ENCODE peak calls at places on chromosomes 16 and 17, in seven cellular contexts. One of them, this sample, is unnamed.

GRCh38 chr17:43720311-43721060 is 38.1 kb downstream of the SOST start:
- DNase-seq in neural crest cell: peak
- DNase-seq in fibroblast of mammary gland: peak
- DNase-seq in Calu3: peak
- DNase-seq in stomach: peak
- DNase-seq in CD8-positive, alpha-beta memory T cell: peak
- DNase-seq in spleen: peak
- DNase-seq in this sample: peak

GRCh38 chr17:77497578-77497934 is 356.8 kb downstream of the SEC14L1 start:
- DNase-seq in CD8-positive, alpha-beta memory T cell: no peak
- DNase-seq in Calu3: no peak
- DNase-seq in neural crest cell: no peak
- DNase-seq in spleen: peak
- DNase-seq in stomach: no peak
- DNase-seq in fibroblast of mammary gland: no peak
- DNase-seq in this sample: no peak

GRCh38 chr16:11762431-11762830 is 19.8 kb upstream of the TXNDC11 start:
- DNase-seq in spleen: no peak
- DNase-seq in neural crest cell: no peak
- DNase-seq in stomach: no peak
- DNase-seq in fibroblast of mammary gland: no peak
- DNase-seq in Calu3: no peak
- DNase-seq in CD8-positive, alpha-beta memory T cell: no peak
- DNase-seq in this sample: no peak

GRCh38 chr17:28494445-28495188 is 11.5 kb upstream of the FOXN1 start:
- DNase-seq in neural crest cell: peak
- DNase-seq in Calu3: peak
- DNase-seq in fibroblast of mammary gland: peak
- DNase-seq in spleen: peak
- DNase-seq in CD8-positive, alpha-beta memory T cell: peak
- DNase-seq in stomach: peak
- DNase-seq in this sample: peak

GRCh38 chr16:3023415-3023668 is 400 bp downstream of the HCFC1R1 start:
- DNase-seq in fibroblast of mammary gland: peak
- DNase-seq in CD8-positive, alpha-beta memory T cell: peak
- DNase-seq in spleen: no peak
- DNase-seq in stomach: no peak
- DNase-seq in neural crest cell: no peak
- DNase-seq in Calu3: peak
- DNase-seq in this sample: no peak

GRCh38 chr17:50881182-50881581 is 15.0 kb upstream of the TOB1 start:
- DNase-seq in fibroblast of mammary gland: no peak
- DNase-seq in neural crest cell: no peak
- DNase-seq in stomach: no peak
- DNase-seq in Calu3: no peak
- DNase-seq in CD8-positive, alpha-beta memory T cell: no peak
- DNase-seq in spleen: no peak
- DNase-seq in this sample: no peak

GRCh38 chr17:66437466-66438026 is 135.1 kb downstream of the PRKCA start:
- DNase-seq in fibroblast of mammary gland: no peak
- DNase-seq in neural crest cell: no peak
- DNase-seq in CD8-positive, alpha-beta memory T cell: no peak
- DNase-seq in stomach: no peak
- DNase-seq in spleen: no peak
- DNase-seq in Calu3: no peak
- DNase-seq in this sample: no peak

GRCh38 chr17:66481259-66481658 is 178.8 kb downstream of the PRKCA start:
- DNase-seq in CD8-positive, alpha-beta memory T cell: no peak
- DNase-seq in Calu3: no peak
- DNase-seq in neural crest cell: no peak
- DNase-seq in stomach: no peak
- DNase-seq in fibroblast of mammary gland: no peak
- DNase-seq in spleen: no peak
- DNase-seq in this sample: no peak

GRCh38 chr16:13471478-13471877 is 448.5 kb upstream of the ERCC4 start:
- DNase-seq in CD8-positive, alpha-beta memory T cell: no peak
- DNase-seq in stomach: no peak
- DNase-seq in fibroblast of mammary gland: no peak
- DNase-seq in Calu3: no peak
- DNase-seq in spleen: no peak
- DNase-seq in neural crest cell: no peak
- DNase-seq in this sample: no peak

GRCh38 chr16:15897386-15897785 is 9.0 kb upstream of the CEP20 start:
- DNase-seq in spleen: no peak
- DNase-seq in fibroblast of mammary gland: no peak
- DNase-seq in stomach: no peak
- DNase-seq in neural crest cell: no peak
- DNase-seq in Calu3: no peak
- DNase-seq in CD8-positive, alpha-beta memory T cell: no peak
- DNase-seq in this sample: no peak

GRCh38 chr17:6831662-6832263 is at the start of gene TEKT1:
- DNase-seq in stomach: peak
- DNase-seq in fibroblast of mammary gland: peak
- DNase-seq in Calu3: peak
- DNase-seq in CD8-positive, alpha-beta memory T cell: peak
- DNase-seq in neural crest cell: peak
- DNase-seq in spleen: peak
- DNase-seq in this sample: peak

GRCh38 chr16:12639044-12639443 is 164.6 kb downstream of the CPPED1 start:
- DNase-seq in fibroblast of mammary gland: peak
- DNase-seq in spleen: no peak
- DNase-seq in Calu3: no peak
- DNase-seq in CD8-positive, alpha-beta memory T cell: no peak
- DNase-seq in neural crest cell: no peak
- DNase-seq in stomach: no peak
- DNase-seq in this sample: no peak

GRCh38 chr16:71895679-71896385 is 501 bp downstream of the IST1 start:
- DNase-seq in stomach: peak
- DNase-seq in spleen: peak
- DNase-seq in CD8-positive, alpha-beta memory T cell: no peak
- DNase-seq in neural crest cell: no peak
- DNase-seq in fibroblast of mammary gland: peak
- DNase-seq in Calu3: peak
- DNase-seq in this sample: peak